ENCODE peak calls at places on chromosomes 5 and 9, in eight cellular contexts. Q is esophagus squamous epithelium, H is heart left ventricle, M is tibial nerve, I is stomach, E is testis, D is spleen, N is HCT116. S is an unnamed sample.

GRCh38 chr5:61163905-61164304 is 1.6 kb upstream of the SMIM15 start:
- DNase-seq in D (no peak), H (no peak), E (no peak), M (no peak), N (no peak), I (no peak), Q (no peak), S (no peak)

GRCh38 chr5:119355244-119355635 is 579 bp upstream of the TNFAIP8 start:
- DNase-seq in M (no peak), I (peak), H (no peak), D (peak), Q (no peak), N (no peak), E (peak), S (no peak)

GRCh38 chr5:92687793-92688467 is 893.1 kb downstream of the NR2F1-AS1 start:
- DNase-seq in E (no peak), H (no peak), I (no peak), N (peak), M (peak), D (no peak), Q (no peak), S (no peak)

GRCh38 chr9:81264516-81264915 is 424.8 kb downstream of the TLE1 start:
- DNase-seq in M (no peak), N (no peak), H (peak), E (no peak), I (no peak), Q (no peak), D (no peak), S (no peak)

GRCh38 chr9:69174645-69175487 is 789 bp downstream of the TJP2 start:
- DNase-seq in Q (no peak), E (peak), M (peak), D (no peak), I (no peak), H (peak), N (no peak), S (peak)

GRCh38 chr9:126860077-126860756 is at the start of gene ZBTB34:
- DNase-seq in D (peak), M (peak), Q (no peak), I (peak), E (peak), H (peak), N (peak), S (peak)

GRCh38 chr9:101736723-101737122 is 1.7 kb downstream of the GRIN3A start:
- DNase-seq in I (no peak), N (no peak), Q (no peak), M (no peak), E (peak), H (peak), D (no peak), S (no peak)

GRCh38 chr9:98232926-98233325 is 22.5 kb downstream of the TBC1D2 start:
- DNase-seq in H (no peak), I (no peak), M (no peak), Q (no peak), E (no peak), D (no peak), N (no peak), S (no peak)

GRCh38 chr9:106277931-106278330 is 583.6 kb downstream of the TMEM38B start:
- DNase-seq in H (no peak), Q (no peak), M (no peak), N (no peak), D (no peak), E (no peak), I (no peak), S (no peak)

GRCh38 chr5:176700239-176700847 is 53.1 kb downstream of the TSPAN17 start:
- DNase-seq in Q (no peak), N (no peak), E (peak), D (no peak), M (no peak), I (no peak), H (no peak), S (no peak)

GRCh38 chr9:105050296-105050695 is 122.3 kb upstream of the ABCA1 start:
- DNase-seq in M (no peak), I (no peak), Q (no peak), N (no peak), E (no peak), D (no peak), H (no peak), S (no peak)

GRCh38 chr9:76456202-76456926 is 2.6 kb upstream of the GCNT1 start:
- DNase-seq in E (no peak), H (peak), M (no peak), I (peak), N (no peak), D (peak), Q (no peak), S (no peak)

GRCh38 chr9:131873891-131874440 is 134.1 kb upstream of the RAPGEF1 start:
- DNase-seq in Q (no peak), N (no peak), I (no peak), M (no peak), E (no peak), H (no peak), D (peak), S (no peak)

GRCh38 chr5:38168029-38168428 is 90.3 kb upstream of the EGFLAM start:
- DNase-seq in M (no peak), D (no peak), E (no peak), H (no peak), N (no peak), Q (no peak), I (no peak), S (no peak)

GRCh38 chr5:23136958-23137357 is 283.8 kb upstream of the CDH12 start:
- DNase-seq in M (no peak), D (no peak), N (no peak), H (no peak), I (no peak), E (no peak), Q (no peak), S (no peak)

DNA sequence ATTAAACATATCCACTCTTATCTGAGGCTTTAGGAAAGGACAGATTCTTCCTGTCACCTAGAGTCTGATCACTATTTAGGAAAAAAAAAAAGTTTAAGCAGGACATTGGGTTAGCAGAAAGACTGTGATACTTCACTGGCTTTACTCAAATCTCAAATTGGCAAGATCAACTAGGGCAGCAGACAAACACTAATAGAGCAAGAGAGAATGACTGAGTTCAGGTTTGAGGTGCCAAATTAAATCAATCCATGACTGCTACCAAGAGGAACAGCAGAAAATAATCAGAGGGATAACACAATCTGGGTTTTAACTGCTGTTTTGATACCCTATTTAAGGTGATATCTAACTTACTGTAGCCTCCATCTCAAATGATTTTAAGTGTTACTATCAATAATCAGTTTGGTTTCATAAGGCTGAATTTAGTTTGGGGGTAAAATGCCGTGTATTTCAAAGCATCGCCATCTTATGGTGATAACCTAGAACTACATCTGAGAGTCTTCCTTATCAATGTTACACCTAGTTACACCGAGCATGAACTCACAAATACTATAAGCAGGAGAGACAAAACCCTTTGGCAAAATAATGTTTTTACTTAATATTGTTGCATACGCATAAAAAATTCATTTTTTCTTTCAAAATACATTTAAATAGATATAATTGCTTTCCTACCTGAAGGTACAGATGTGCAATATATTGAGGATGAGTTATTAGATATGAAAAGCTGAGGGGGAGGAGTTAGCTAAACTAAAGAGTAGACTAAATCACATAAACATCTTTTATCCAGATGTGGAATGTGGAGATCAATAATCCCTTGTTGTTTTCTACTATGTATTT is 286.4 kb upstream of the CDH12 start:
- DNase-seq in I (no peak), N (no peak), H (no peak), D (no peak), Q (no peak), E (no peak), M (no peak), S (no peak)
- TF ChIP-seq CTCF in I (peak), N (no peak), H (peak), D (peak), Q (no peak), E (peak), M (no peak), S (no peak)

DNA sequence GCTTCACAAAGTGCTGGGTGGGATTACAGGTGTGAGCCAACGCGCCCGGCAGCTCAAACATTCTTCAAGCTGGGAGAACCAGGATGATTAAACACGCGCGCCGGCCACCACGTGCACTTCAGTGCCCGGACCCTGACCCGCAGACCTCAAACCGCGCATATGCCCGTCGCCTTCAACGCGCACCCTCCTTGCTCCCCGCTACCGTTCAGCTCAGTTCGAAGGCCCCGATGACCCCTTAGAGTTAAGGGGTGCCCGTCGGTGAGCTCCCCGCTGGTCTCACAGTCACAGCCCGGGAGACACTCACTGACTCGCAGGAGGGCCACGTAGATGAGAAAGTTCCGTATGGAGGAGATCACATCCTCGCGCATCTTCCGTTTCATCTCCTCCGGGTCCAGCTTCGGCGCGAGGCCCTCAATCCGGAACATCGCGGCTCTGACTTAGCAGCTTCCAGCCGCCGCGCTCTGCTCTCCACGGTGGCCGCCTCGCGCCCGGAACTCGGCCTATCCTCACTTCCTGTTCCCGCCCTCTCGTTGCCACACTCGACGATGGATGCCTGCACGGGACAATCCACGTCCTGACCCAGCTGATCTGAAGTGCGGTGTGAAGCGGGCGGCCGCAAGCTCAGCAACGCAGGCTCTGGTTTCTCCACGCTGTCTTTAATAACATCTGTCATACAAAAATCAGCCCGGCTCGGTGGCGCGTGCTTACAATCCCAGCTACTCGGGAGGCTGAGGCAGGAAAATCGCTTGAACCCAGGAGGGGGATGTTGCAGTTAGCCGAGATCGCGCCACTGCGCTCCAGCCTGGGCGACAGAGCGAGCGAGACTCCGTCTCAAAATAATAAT is at the start of gene TOMM5:
- DNase-seq in D (peak), E (peak), M (peak), H (peak), Q (peak), I (peak), N (peak), S (peak)
- TF ChIP-seq POLR2A in D (no peak), E (peak), M (peak), H (peak), Q (peak), I (peak), N (peak), S (peak)

GRCh38 chr5:69261034-69261433 is 26.3 kb downstream of the CDK7 start:
- DNase-seq in M (no peak), N (no peak), E (no peak), I (no peak), D (no peak), H (no peak), Q (no peak), S (no peak)

GRCh38 chr5:69271376-69271775 is 36.7 kb downstream of the CDK7 start:
- DNase-seq in M (peak), Q (no peak), I (no peak), E (peak), H (peak), D (no peak), N (no peak), S (peak)

GRCh38 chr5:69268899-69269298 is 34.2 kb downstream of the CDK7 start:
- DNase-seq in H (no peak), E (no peak), Q (no peak), I (no peak), D (no peak), N (no peak), M (no peak), S (no peak)

GRCh38 chr5:69270827-69271226 is 36.1 kb downstream of the CDK7 start:
- DNase-seq in D (no peak), N (no peak), M (no peak), I (no peak), Q (no peak), E (no peak), H (no peak), S (no peak)

GRCh38 chr5:69265931-69266330 is 31.2 kb downstream of the CDK7 start:
- DNase-seq in H (no peak), N (peak), E (peak), M (no peak), Q (no peak), I (no peak), D (peak), S (no peak)
- TF ChIP-seq CTCF in H (no peak), N (peak), E (no peak), M (no peak), Q (no peak), I (no peak), D (no peak), S (no peak)

DNA sequence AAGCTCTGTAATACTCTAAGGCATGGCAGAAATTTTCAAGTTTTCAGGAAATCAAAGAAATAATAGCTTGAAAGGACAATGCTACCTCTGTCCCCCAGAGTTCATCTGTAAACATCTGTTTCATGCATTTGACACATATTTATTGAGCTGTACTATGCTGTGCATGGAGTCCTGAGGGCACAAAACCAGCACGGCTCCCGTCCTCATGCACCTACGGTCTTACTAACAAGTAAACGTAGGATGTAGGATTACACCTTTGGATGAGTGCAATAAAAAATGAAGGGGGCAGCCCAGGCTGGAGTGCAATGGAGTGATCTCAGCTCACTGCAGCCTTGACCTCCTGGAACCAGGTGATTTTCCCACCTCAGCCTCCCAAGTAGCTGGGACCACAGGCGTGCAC is 81.9 kb downstream of the SPTLC1 start:
- DNase-seq in Q (no peak), M (no peak), N (no peak), I (no peak), E (no peak), H (no peak), D (no peak), S (no peak)
- TF ChIP-seq POLR2A in Q (no peak), M (no peak), N (no peak), I (no peak), E (no peak), H (no peak), D (no peak), S (no peak)

DNA sequence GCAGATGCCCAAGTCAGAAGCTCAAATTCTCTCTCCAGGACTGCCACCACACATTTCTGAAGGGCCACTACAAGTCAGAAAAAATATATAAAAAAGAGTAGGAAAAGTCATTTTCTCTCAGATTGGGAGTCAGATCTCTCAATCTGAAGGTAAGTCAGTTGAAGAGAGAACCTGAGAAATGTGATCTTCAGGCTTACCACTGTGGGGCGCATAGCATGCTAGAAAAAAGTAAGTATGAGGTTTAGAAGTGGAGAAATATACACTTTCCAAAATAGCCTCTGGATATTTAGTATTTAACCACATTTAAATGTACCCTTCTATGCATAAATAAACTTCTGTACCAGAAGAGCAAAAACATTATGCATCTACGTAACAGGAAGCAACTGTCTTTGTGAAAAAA is 800.7 kb upstream of the CTNND2 start:
- DNase-seq in D (no peak), I (no peak), E (no peak), Q (no peak), N (no peak), H (no peak), M (no peak), S (no peak)
- TF ChIP-seq CTCF in D (no peak), I (no peak), E (no peak), Q (no peak), N (no peak), H (no peak), M (no peak), S (no peak)

GRCh38 chr9:9718691-9719090 is 894.1 kb downstream of the PTPRD start:
- DNase-seq in Q (no peak), I (no peak), H (no peak), D (no peak), N (no peak), M (no peak), E (no peak), S (no peak)

DNA sequence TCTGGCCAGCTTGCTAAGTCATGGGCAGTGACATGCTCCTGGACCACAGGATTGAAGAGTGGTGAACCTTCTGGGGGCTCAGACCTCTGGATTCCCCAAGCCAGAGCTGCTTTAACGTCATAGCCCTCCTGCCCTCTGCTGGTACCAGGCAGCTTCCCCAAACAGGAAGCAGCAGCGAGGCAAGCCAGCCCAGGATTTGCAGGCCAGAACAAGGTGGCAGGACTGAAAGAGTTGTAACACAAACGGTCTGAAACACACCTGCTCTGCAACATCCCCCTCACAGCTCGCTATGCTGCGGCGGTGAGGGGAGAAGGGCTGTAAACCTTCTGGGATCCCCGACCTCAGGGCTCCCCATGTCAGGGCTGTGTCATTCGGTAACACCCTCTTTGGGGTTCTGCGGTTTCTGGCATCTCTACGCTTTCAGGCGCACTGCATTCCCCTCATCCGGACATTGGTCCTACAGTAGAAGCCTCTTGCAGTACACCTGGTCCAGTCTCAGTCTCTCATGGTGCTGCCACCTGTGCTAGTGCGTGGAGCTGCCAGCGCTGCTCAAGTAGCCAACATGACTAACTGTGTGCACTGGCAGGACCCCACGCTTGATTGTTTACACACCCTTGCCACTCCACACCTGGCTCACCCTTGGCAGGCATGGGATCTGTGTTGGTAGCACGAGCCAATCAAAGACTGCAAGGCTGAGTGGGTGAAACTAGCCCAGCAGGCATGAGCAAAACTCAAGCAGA is 893.3 kb downstream of the PTPRD start:
- DNase-seq in E (no peak), D (peak), I (no peak), M (no peak), H (no peak), N (no peak), Q (no peak), S (no peak)
- TF ChIP-seq POLR2A in E (no peak), D (no peak), I (no peak), M (no peak), H (no peak), N (no peak), Q (no peak), S (no peak)

GRCh38 chr9:137280478-137281344 is 3.2 kb downstream of the TOR4A start:
- DNase-seq in E (no peak), H (peak), I (no peak), N (no peak), Q (no peak), D (peak), M (no peak), S (no peak)
- TF ChIP-seq CTCF in E (no peak), H (peak), I (no peak), N (no peak), Q (peak), D (peak), M (peak), S (no peak)

GRCh38 chr5:124655211-124655880 is 91.1 kb downstream of the ZNF608 start:
- DNase-seq in D (no peak), N (no peak), E (no peak), H (no peak), Q (no peak), I (no peak), M (no peak), S (no peak)

GRCh38 chr5:124654418-124654817 is 92.0 kb downstream of the ZNF608 start:
- DNase-seq in D (no peak), E (peak), Q (no peak), H (no peak), N (no peak), M (no peak), I (no peak), S (no peak)

GRCh38 chr5:124658867-124659557 is 87.4 kb downstream of the ZNF608 start:
- DNase-seq in D (no peak), M (no peak), N (no peak), E (no peak), Q (no peak), H (no peak), I (no peak), S (no peak)

GRCh38 chr5:124652892-124653441 is 93.5 kb downstream of the ZNF608 start:
- DNase-seq in M (no peak), Q (no peak), I (no peak), D (no peak), N (no peak), H (no peak), E (no peak), S (no peak)

DNA sequence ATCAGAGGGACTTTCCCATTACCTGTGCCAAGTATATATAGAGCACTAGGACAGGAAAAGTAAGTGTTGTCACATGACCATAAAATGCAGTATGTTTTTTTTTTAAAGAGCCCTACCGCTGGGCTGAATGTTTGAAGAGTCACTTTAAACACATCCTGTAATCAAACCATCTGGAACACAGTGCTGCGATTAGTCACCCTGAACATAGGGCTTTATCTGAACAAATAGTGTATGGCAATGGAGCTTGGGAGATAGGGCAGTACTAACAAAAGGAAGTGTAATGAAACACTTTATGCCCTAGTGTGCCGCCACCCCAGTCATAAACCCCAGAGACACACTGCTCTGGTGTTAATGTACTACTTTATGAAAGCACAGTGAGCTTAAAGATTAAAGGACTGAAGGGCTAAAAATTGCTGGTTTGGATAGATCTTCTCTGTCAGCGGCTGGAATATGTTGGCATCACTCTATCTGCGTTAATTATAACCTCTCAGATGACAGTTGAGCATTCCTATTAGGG is 90.4 kb downstream of the ZNF608 start:
- DNase-seq in I (peak), Q (no peak), M (no peak), E (no peak), H (no peak), D (no peak), N (peak), S (no peak)
- TF ChIP-seq POLR2A in I (no peak), Q (no peak), M (no peak), E (no peak), H (no peak), D (no peak), N (no peak), S (no peak)

S was measured in uterus.